ENCODE peak calls at places on chromosomes 1 and 21, in nine cellular contexts. One of them, this sample, is unnamed. For H3K4me1, the result is how much of the 10 kb centered on the place peaks cover.

GRCh38 chr1:161834967-161835366 is 68.8 kb downstream of the ATF6 start:
- DNase-seq in HCT116: no peak
- DNase-seq in K562: no peak
- DNase-seq in stomach: no peak
- DNase-seq in SK-N-SH: no peak
- DNase-seq in transverse colon: no peak
- DNase-seq in suprapubic skin: no peak
- DNase-seq in GM23338: no peak
- DNase-seq in HepG2: no peak
- DNase-seq in this sample: no peak

GRCh38 chr1:43308635-43309580 is 8.1 kb downstream of the TIE1 start:
- DNase-seq in HCT116: no peak
- DNase-seq in K562: no peak
- DNase-seq in stomach: no peak
- DNase-seq in SK-N-SH: no peak
- DNase-seq in transverse colon: no peak
- DNase-seq in suprapubic skin: peak
- DNase-seq in GM23338: no peak
- DNase-seq in HepG2: no peak
- DNase-seq in this sample: peak

GRCh38 chr1:11487196-11487751 is 8.3 kb downstream of the DISP3 start:
- DNase-seq in HCT116: no peak
- DNase-seq in K562: no peak
- DNase-seq in stomach: no peak
- DNase-seq in SK-N-SH: no peak
- DNase-seq in transverse colon: no peak
- DNase-seq in suprapubic skin: no peak
- DNase-seq in GM23338: no peak
- DNase-seq in HepG2: no peak
- DNase-seq in this sample: peak

GRCh38 chr1:228979774-228980173 is 244.5 kb downstream of the RHOU start:
- DNase-seq in HCT116: no peak
- DNase-seq in K562: no peak
- DNase-seq in stomach: no peak
- DNase-seq in SK-N-SH: no peak
- DNase-seq in transverse colon: no peak
- DNase-seq in suprapubic skin: no peak
- DNase-seq in GM23338: no peak
- DNase-seq in HepG2: no peak
- DNase-seq in this sample: no peak

GRCh38 chr21:25512095-25513086 is 94.9 kb downstream of the MRPL39 start:
- DNase-seq in HCT116: no peak
- DNase-seq in K562: no peak
- DNase-seq in stomach: no peak
- DNase-seq in SK-N-SH: no peak
- DNase-seq in transverse colon: no peak
- DNase-seq in suprapubic skin: no peak
- DNase-seq in GM23338: no peak
- DNase-seq in HepG2: no peak
- DNase-seq in this sample: no peak

GRCh38 chr21:35015435-35016024 is 33.6 kb downstream of the RUNX1 start:
- DNase-seq in HCT116: no peak
- DNase-seq in K562: no peak
- DNase-seq in stomach: no peak
- DNase-seq in SK-N-SH: no peak
- DNase-seq in transverse colon: no peak
- DNase-seq in suprapubic skin: no peak
- DNase-seq in GM23338: no peak
- DNase-seq in HepG2: no peak
- DNase-seq in this sample: no peak

GRCh38 chr1:231929311-231929710 is 302.7 kb downstream of the DISC1 start:
- DNase-seq in HCT116: no peak
- DNase-seq in K562: no peak
- DNase-seq in stomach: no peak
- DNase-seq in SK-N-SH: no peak
- DNase-seq in transverse colon: no peak
- DNase-seq in suprapubic skin: no peak
- DNase-seq in GM23338: peak
- DNase-seq in HepG2: no peak
- DNase-seq in this sample: no peak

GRCh38 chr1:56137829-56138505 is 441.4 kb downstream of the PLPP3 start:
- DNase-seq in HCT116: no peak
- DNase-seq in K562: peak
- DNase-seq in stomach: no peak
- DNase-seq in SK-N-SH: no peak
- DNase-seq in transverse colon: no peak
- DNase-seq in suprapubic skin: no peak
- DNase-seq in GM23338: no peak
- DNase-seq in HepG2: no peak
- DNase-seq in this sample: no peak

GRCh38 chr1:214640431-214641213 is 37.6 kb downstream of the CENPF start:
- DNase-seq in HCT116: no peak
- DNase-seq in K562: no peak
- DNase-seq in stomach: no peak
- DNase-seq in SK-N-SH: no peak
- DNase-seq in transverse colon: no peak
- DNase-seq in suprapubic skin: no peak
- DNase-seq in GM23338: no peak
- DNase-seq in HepG2: no peak
- DNase-seq in this sample: no peak
- H3K4me3 ChIP-seq in HCT116: no peak
- H3K4me3 ChIP-seq in K562: no peak
- H3K4me3 ChIP-seq in stomach: no peak
- H3K4me3 ChIP-seq in SK-N-SH: no peak
- H3K4me3 ChIP-seq in transverse colon: no peak
- H3K4me3 ChIP-seq in suprapubic skin: no peak
- H3K4me3 ChIP-seq in GM23338: no peak
- H3K4me3 ChIP-seq in HepG2: no peak
- H3K4me3 ChIP-seq in this sample: no peak

GRCh38 chr1:245768596-245768995 is 613.8 kb downstream of the KIF26B start:
- DNase-seq in HCT116: no peak
- DNase-seq in K562: no peak
- DNase-seq in stomach: no peak
- DNase-seq in SK-N-SH: no peak
- DNase-seq in transverse colon: no peak
- DNase-seq in suprapubic skin: no peak
- DNase-seq in GM23338: no peak
- DNase-seq in HepG2: no peak
- DNase-seq in this sample: no peak

GRCh38 chr1:245764040-245764439 is 609.3 kb downstream of the KIF26B start:
- DNase-seq in HCT116: no peak
- DNase-seq in K562: no peak
- DNase-seq in stomach: no peak
- DNase-seq in SK-N-SH: no peak
- DNase-seq in transverse colon: no peak
- DNase-seq in suprapubic skin: no peak
- DNase-seq in GM23338: peak
- DNase-seq in HepG2: no peak
- DNase-seq in this sample: no peak

GRCh38 chr1:245770191-245770590 is 615.4 kb downstream of the KIF26B start:
- DNase-seq in HCT116: no peak
- DNase-seq in K562: no peak
- DNase-seq in stomach: no peak
- DNase-seq in SK-N-SH: no peak
- DNase-seq in transverse colon: no peak
- DNase-seq in suprapubic skin: no peak
- DNase-seq in GM23338: no peak
- DNase-seq in HepG2: no peak
- DNase-seq in this sample: no peak

GRCh38 chr1:245762396-245762910 is 607.7 kb downstream of the KIF26B start:
- DNase-seq in HCT116: no peak
- DNase-seq in K562: no peak
- DNase-seq in stomach: no peak
- DNase-seq in SK-N-SH: no peak
- DNase-seq in transverse colon: no peak
- DNase-seq in suprapubic skin: no peak
- DNase-seq in GM23338: no peak
- DNase-seq in HepG2: no peak
- DNase-seq in this sample: no peak

GRCh38 chr1:245765241-245766000 is 610.6 kb downstream of the KIF26B start:
- DNase-seq in HCT116: no peak
- DNase-seq in K562: no peak
- DNase-seq in stomach: no peak
- DNase-seq in SK-N-SH: no peak
- DNase-seq in transverse colon: no peak
- DNase-seq in suprapubic skin: no peak
- DNase-seq in GM23338: no peak
- DNase-seq in HepG2: peak
- DNase-seq in this sample: no peak
- TF ChIP-seq POLR2AphosphoS5 in HCT116: no peak
- TF ChIP-seq POLR2AphosphoS5 in K562: no peak
- TF ChIP-seq POLR2AphosphoS5 in stomach: no peak
- TF ChIP-seq POLR2AphosphoS5 in SK-N-SH: no peak
- TF ChIP-seq POLR2AphosphoS5 in transverse colon: no peak
- TF ChIP-seq POLR2AphosphoS5 in suprapubic skin: no peak
- TF ChIP-seq POLR2AphosphoS5 in GM23338: no peak
- TF ChIP-seq POLR2AphosphoS5 in HepG2: no peak
- TF ChIP-seq POLR2AphosphoS5 in this sample: no peak

GRCh38 chr1:110879758-110880606 is 7.0 kb downstream of the CD53 start:
- DNase-seq in HCT116: no peak
- DNase-seq in K562: peak
- DNase-seq in stomach: no peak
- DNase-seq in SK-N-SH: no peak
- DNase-seq in transverse colon: peak
- DNase-seq in suprapubic skin: no peak
- DNase-seq in GM23338: no peak
- DNase-seq in HepG2: no peak
- DNase-seq in this sample: no peak

GRCh38 chr1:110878993-110879392 is 6.0 kb downstream of the CD53 start:
- DNase-seq in HCT116: no peak
- DNase-seq in K562: no peak
- DNase-seq in stomach: no peak
- DNase-seq in SK-N-SH: no peak
- DNase-seq in transverse colon: no peak
- DNase-seq in suprapubic skin: no peak
- DNase-seq in GM23338: no peak
- DNase-seq in HepG2: no peak
- DNase-seq in this sample: no peak

GRCh38 chr1:110877364-110877763 is 4.4 kb downstream of the CD53 start:
- DNase-seq in HCT116: no peak
- DNase-seq in K562: no peak
- DNase-seq in stomach: no peak
- DNase-seq in SK-N-SH: no peak
- DNase-seq in transverse colon: no peak
- DNase-seq in suprapubic skin: no peak
- DNase-seq in GM23338: no peak
- DNase-seq in HepG2: no peak
- DNase-seq in this sample: no peak

GRCh38 chr1:110876748-110877341 is 3.9 kb downstream of the CD53 start:
- DNase-seq in HCT116: no peak
- DNase-seq in K562: no peak
- DNase-seq in stomach: no peak
- DNase-seq in SK-N-SH: no peak
- DNase-seq in transverse colon: no peak
- DNase-seq in suprapubic skin: no peak
- DNase-seq in GM23338: no peak
- DNase-seq in HepG2: no peak
- DNase-seq in this sample: no peak

GRCh38 chr1:110877776-110878175 is 4.8 kb downstream of the CD53 start:
- DNase-seq in HCT116: no peak
- DNase-seq in K562: no peak
- DNase-seq in stomach: no peak
- DNase-seq in SK-N-SH: no peak
- DNase-seq in transverse colon: no peak
- DNase-seq in suprapubic skin: no peak
- DNase-seq in GM23338: no peak
- DNase-seq in HepG2: no peak
- DNase-seq in this sample: no peak
- H3K4me1 ChIP-seq in HCT116: under half
- H3K4me1 ChIP-seq in K562: half or more
- H3K4me1 ChIP-seq in stomach: under half
- H3K4me1 ChIP-seq in SK-N-SH: under half
- H3K4me1 ChIP-seq in transverse colon: under half
- H3K4me1 ChIP-seq in suprapubic skin: under half
- H3K4me1 ChIP-seq in GM23338: under half
- H3K4me1 ChIP-seq in HepG2: under half
- H3K4me1 ChIP-seq in this sample: half or more

DNA sequence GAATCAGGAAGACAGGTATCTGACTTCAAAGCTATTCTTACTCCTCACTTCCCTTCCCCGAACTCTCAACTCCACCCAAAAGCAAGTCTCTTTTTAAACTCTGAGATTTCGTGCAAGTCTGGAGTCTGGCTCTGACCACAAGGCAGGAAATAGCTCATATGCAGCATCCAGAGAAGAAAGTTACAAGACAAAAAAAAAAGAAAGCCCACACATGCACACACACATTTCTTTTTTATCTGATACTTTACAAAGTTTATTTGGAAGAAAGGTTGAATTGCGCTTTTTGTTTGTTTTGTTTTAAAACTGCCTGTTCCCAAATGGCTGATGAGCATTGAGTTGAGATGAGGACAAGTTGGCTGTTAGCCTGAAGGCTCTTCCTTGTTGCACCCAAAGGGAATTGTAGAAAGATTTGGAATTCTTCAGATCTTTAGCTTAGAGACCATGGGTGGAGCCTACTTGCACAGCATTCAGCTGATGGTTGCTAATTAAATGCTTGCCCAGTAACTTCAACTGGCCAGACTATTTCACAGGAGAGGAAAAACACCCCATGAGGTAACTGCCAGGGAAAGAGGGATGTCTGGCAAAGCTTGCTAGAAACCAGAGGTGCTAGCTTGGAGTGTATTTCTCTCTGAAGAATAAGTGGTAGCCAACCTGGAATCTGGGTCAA is 490.3 kb downstream of the TTLL7 start:
- DNase-seq in HCT116: no peak
- DNase-seq in K562: no peak
- DNase-seq in stomach: no peak
- DNase-seq in SK-N-SH: no peak
- DNase-seq in transverse colon: no peak
- DNase-seq in suprapubic skin: no peak
- DNase-seq in GM23338: peak
- DNase-seq in HepG2: no peak
- DNase-seq in this sample: no peak
- H3K4me3 ChIP-seq in HCT116: no peak
- H3K4me3 ChIP-seq in K562: no peak
- H3K4me3 ChIP-seq in stomach: no peak
- H3K4me3 ChIP-seq in SK-N-SH: no peak
- H3K4me3 ChIP-seq in transverse colon: no peak
- H3K4me3 ChIP-seq in suprapubic skin: no peak
- H3K4me3 ChIP-seq in GM23338: no peak
- H3K4me3 ChIP-seq in HepG2: no peak
- H3K4me3 ChIP-seq in this sample: no peak